ENCODE peak calls at places on chromosomes 2 and 18, in ten cellular contexts. One of them, this sample, is unnamed. For H3K4me1, the result is how much of the 10 kb centered on the place peaks cover.

GRCh38 chr2:70087703-70088507 is 628 bp downstream of the PCBP1 start:
- DNase-seq in trophoblast cell: peak
- DNase-seq in sigmoid colon: peak
- DNase-seq in GM23338: peak
- DNase-seq in ovary: peak
- DNase-seq in keratinocyte: peak
- DNase-seq in endothelial cell of umbilical vein: peak
- DNase-seq in spleen: peak
- DNase-seq in right cardiac atrium: peak
- DNase-seq in A549: peak
- DNase-seq in this sample: peak

GRCh38 chr2:216799873-216800421 is 59.9 kb downstream of the TNP1 start:
- DNase-seq in trophoblast cell: no peak
- DNase-seq in sigmoid colon: peak
- DNase-seq in GM23338: no peak
- DNase-seq in ovary: no peak
- DNase-seq in keratinocyte: no peak
- DNase-seq in endothelial cell of umbilical vein: no peak
- DNase-seq in spleen: no peak
- DNase-seq in right cardiac atrium: no peak
- DNase-seq in A549: no peak
- DNase-seq in this sample: no peak

GRCh38 chr2:24816884-24817283 is 23.7 kb downstream of the CENPO start:
- DNase-seq in trophoblast cell: no peak
- DNase-seq in sigmoid colon: no peak
- DNase-seq in GM23338: no peak
- DNase-seq in ovary: no peak
- DNase-seq in keratinocyte: no peak
- DNase-seq in endothelial cell of umbilical vein: peak
- DNase-seq in spleen: no peak
- DNase-seq in right cardiac atrium: no peak
- DNase-seq in A549: no peak
- DNase-seq in this sample: peak

GRCh38 chr18:58887613-58887963 is 22.9 kb downstream of the ZNF532 start:
- DNase-seq in trophoblast cell: peak
- DNase-seq in sigmoid colon: peak
- DNase-seq in GM23338: no peak
- DNase-seq in ovary: peak
- DNase-seq in keratinocyte: no peak
- DNase-seq in endothelial cell of umbilical vein: peak
- DNase-seq in spleen: peak
- DNase-seq in right cardiac atrium: peak
- DNase-seq in A549: no peak
- DNase-seq in this sample: peak

GRCh38 chr2:237686659-237687136 is 59.3 kb downstream of the LRRFIP1 start:
- DNase-seq in trophoblast cell: peak
- DNase-seq in sigmoid colon: peak
- DNase-seq in GM23338: peak
- DNase-seq in ovary: no peak
- DNase-seq in keratinocyte: no peak
- DNase-seq in endothelial cell of umbilical vein: peak
- DNase-seq in spleen: peak
- DNase-seq in right cardiac atrium: no peak
- DNase-seq in A549: peak
- DNase-seq in this sample: no peak

GRCh38 chr2:75464348-75464946 is 96.3 kb downstream of the EVA1A start:
- DNase-seq in trophoblast cell: no peak
- DNase-seq in sigmoid colon: no peak
- DNase-seq in GM23338: no peak
- DNase-seq in ovary: no peak
- DNase-seq in keratinocyte: no peak
- DNase-seq in endothelial cell of umbilical vein: peak
- DNase-seq in spleen: no peak
- DNase-seq in right cardiac atrium: no peak
- DNase-seq in A549: peak
- DNase-seq in this sample: peak

GRCh38 chr2:152037711-152038110 is 61.1 kb downstream of the CACNB4 start:
- DNase-seq in trophoblast cell: no peak
- DNase-seq in sigmoid colon: peak
- DNase-seq in GM23338: no peak
- DNase-seq in ovary: peak
- DNase-seq in keratinocyte: no peak
- DNase-seq in endothelial cell of umbilical vein: no peak
- DNase-seq in spleen: no peak
- DNase-seq in right cardiac atrium: peak
- DNase-seq in A549: no peak
- DNase-seq in this sample: peak

GRCh38 chr18:76519156-76519549 is 24.1 kb upstream of the ZNF516 start:
- DNase-seq in trophoblast cell: no peak
- DNase-seq in sigmoid colon: no peak
- DNase-seq in GM23338: peak
- DNase-seq in ovary: no peak
- DNase-seq in keratinocyte: no peak
- DNase-seq in endothelial cell of umbilical vein: peak
- DNase-seq in spleen: no peak
- DNase-seq in right cardiac atrium: no peak
- DNase-seq in A549: no peak
- DNase-seq in this sample: peak

GRCh38 chr2:237201461-237202287 is 116.0 kb downstream of the COPS8 start:
- DNase-seq in trophoblast cell: peak
- DNase-seq in sigmoid colon: peak
- DNase-seq in GM23338: no peak
- DNase-seq in ovary: no peak
- DNase-seq in keratinocyte: no peak
- DNase-seq in endothelial cell of umbilical vein: no peak
- DNase-seq in spleen: no peak
- DNase-seq in right cardiac atrium: peak
- DNase-seq in A549: peak
- DNase-seq in this sample: peak

GRCh38 chr2:134189009-134189717 is 64.7 kb upstream of the MGAT5 start:
- DNase-seq in trophoblast cell: no peak
- DNase-seq in sigmoid colon: no peak
- DNase-seq in GM23338: no peak
- DNase-seq in ovary: no peak
- DNase-seq in keratinocyte: no peak
- DNase-seq in endothelial cell of umbilical vein: no peak
- DNase-seq in spleen: no peak
- DNase-seq in right cardiac atrium: no peak
- DNase-seq in A549: peak
- DNase-seq in this sample: no peak

GRCh38 chr2:85706604-85707296 is 12.6 kb downstream of the GNLY start:
- DNase-seq in trophoblast cell: no peak
- DNase-seq in sigmoid colon: peak
- DNase-seq in GM23338: no peak
- DNase-seq in ovary: no peak
- DNase-seq in keratinocyte: no peak
- DNase-seq in endothelial cell of umbilical vein: no peak
- DNase-seq in spleen: no peak
- DNase-seq in right cardiac atrium: peak
- DNase-seq in A549: no peak
- DNase-seq in this sample: no peak
- H3K4me1 ChIP-seq in trophoblast cell: under half
- H3K4me1 ChIP-seq in sigmoid colon: under half
- H3K4me1 ChIP-seq in GM23338: under half
- H3K4me1 ChIP-seq in ovary: under half
- H3K4me1 ChIP-seq in keratinocyte: under half
- H3K4me1 ChIP-seq in endothelial cell of umbilical vein: under half
- H3K4me1 ChIP-seq in spleen: under half
- H3K4me1 ChIP-seq in right cardiac atrium: under half
- H3K4me1 ChIP-seq in A549: half or more
- H3K4me1 ChIP-seq in this sample: under half

DNA sequence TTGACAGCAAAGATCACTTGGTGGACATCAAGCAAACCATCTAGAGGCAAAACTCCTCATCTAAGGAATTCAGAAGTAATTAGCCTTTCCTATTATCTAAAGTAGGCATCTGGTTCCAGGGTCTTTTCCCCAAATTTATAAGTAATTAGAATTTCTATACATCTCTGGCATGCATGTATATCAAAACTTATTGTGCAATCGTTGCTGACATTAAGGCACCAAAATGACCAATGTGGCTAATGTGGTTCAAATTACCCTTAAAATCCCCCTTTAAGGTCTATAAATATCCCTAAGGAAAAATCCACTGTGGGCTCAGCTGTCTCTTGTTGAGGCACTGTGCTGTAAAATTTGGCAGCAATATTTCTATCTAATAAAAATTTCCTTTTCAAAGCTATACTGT is 695.9 kb upstream of the LRRTM4 start:
- DNase-seq in trophoblast cell: no peak
- DNase-seq in sigmoid colon: no peak
- DNase-seq in GM23338: no peak
- DNase-seq in ovary: no peak
- DNase-seq in keratinocyte: no peak
- DNase-seq in endothelial cell of umbilical vein: no peak
- DNase-seq in spleen: no peak
- DNase-seq in right cardiac atrium: no peak
- DNase-seq in A549: no peak
- DNase-seq in this sample: no peak
- H3K4me3 ChIP-seq in trophoblast cell: no peak
- H3K4me3 ChIP-seq in sigmoid colon: no peak
- H3K4me3 ChIP-seq in GM23338: no peak
- H3K4me3 ChIP-seq in ovary: no peak
- H3K4me3 ChIP-seq in keratinocyte: no peak
- H3K4me3 ChIP-seq in endothelial cell of umbilical vein: no peak
- H3K4me3 ChIP-seq in spleen: no peak
- H3K4me3 ChIP-seq in right cardiac atrium: no peak
- H3K4me3 ChIP-seq in A549: no peak
- H3K4me3 ChIP-seq in this sample: no peak

GRCh38 chr18:74916773-74917393 is 292.1 kb downstream of the PTGR3 start:
- DNase-seq in trophoblast cell: no peak
- DNase-seq in sigmoid colon: no peak
- DNase-seq in GM23338: no peak
- DNase-seq in ovary: no peak
- DNase-seq in keratinocyte: no peak
- DNase-seq in endothelial cell of umbilical vein: no peak
- DNase-seq in spleen: no peak
- DNase-seq in right cardiac atrium: no peak
- DNase-seq in A549: no peak
- DNase-seq in this sample: no peak

GRCh38 chr18:74918276-74918675 is 290.7 kb downstream of the PTGR3 start:
- DNase-seq in trophoblast cell: no peak
- DNase-seq in sigmoid colon: no peak
- DNase-seq in GM23338: no peak
- DNase-seq in ovary: no peak
- DNase-seq in keratinocyte: no peak
- DNase-seq in endothelial cell of umbilical vein: no peak
- DNase-seq in spleen: no peak
- DNase-seq in right cardiac atrium: no peak
- DNase-seq in A549: no peak
- DNase-seq in this sample: no peak

DNA sequence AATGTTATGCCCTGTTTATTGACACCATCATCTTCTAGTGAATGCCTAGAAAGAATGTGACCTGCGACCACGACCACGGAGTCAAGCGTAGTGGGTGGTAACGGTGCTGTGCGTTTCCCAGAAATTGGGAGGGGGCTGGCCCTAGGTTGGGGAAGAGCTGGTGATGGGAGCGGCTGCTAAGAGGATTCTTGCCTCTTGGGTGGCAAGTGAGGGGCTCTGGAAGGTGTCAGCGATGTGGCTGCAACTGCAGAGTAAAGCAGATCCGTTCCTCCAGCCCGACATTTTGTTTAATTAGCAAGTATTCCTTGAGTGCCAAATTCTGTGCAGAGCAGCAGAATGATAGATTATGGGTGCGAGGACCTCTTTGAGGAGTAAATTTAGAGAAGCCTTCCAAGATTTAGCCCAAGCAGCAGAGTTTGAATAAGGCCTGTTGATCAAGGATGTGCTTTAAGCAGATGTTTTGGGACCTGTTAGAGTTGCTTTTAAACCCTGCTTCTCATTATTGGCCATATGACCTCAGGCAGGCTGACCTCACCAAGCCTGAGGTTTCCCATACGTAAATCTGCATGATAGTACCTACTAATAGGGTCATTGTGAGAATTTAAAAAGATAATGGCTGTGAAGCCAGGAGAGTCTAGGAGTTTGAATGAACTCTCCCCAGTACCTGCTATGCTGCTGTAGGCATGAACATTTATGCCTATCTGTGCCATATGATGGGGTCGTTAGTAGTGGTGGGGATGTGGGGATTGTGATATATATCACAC is 287.7 kb downstream of the PTGR3 start:
- DNase-seq in trophoblast cell: no peak
- DNase-seq in sigmoid colon: no peak
- DNase-seq in GM23338: peak
- DNase-seq in ovary: no peak
- DNase-seq in keratinocyte: no peak
- DNase-seq in endothelial cell of umbilical vein: no peak
- DNase-seq in spleen: no peak
- DNase-seq in right cardiac atrium: no peak
- DNase-seq in A549: no peak
- DNase-seq in this sample: peak
- H3K27ac ChIP-seq in trophoblast cell: no peak
- H3K27ac ChIP-seq in sigmoid colon: no peak
- H3K27ac ChIP-seq in GM23338: peak
- H3K27ac ChIP-seq in ovary: no peak
- H3K27ac ChIP-seq in keratinocyte: no peak
- H3K27ac ChIP-seq in endothelial cell of umbilical vein: no peak
- H3K27ac ChIP-seq in spleen: no peak
- H3K27ac ChIP-seq in right cardiac atrium: no peak
- H3K27ac ChIP-seq in A549: no peak
- H3K27ac ChIP-seq in this sample: no peak

GRCh38 chr2:15937882-15938802 is 2.2 kb upstream of the MYCN start:
- DNase-seq in trophoblast cell: no peak
- DNase-seq in sigmoid colon: no peak
- DNase-seq in GM23338: no peak
- DNase-seq in ovary: no peak
- DNase-seq in keratinocyte: no peak
- DNase-seq in endothelial cell of umbilical vein: no peak
- DNase-seq in spleen: no peak
- DNase-seq in right cardiac atrium: no peak
- DNase-seq in A549: no peak
- DNase-seq in this sample: peak

GRCh38 chr2:15938803-15939555 is 1.4 kb upstream of the MYCN start:
- DNase-seq in trophoblast cell: no peak
- DNase-seq in sigmoid colon: no peak
- DNase-seq in GM23338: peak
- DNase-seq in ovary: no peak
- DNase-seq in keratinocyte: no peak
- DNase-seq in endothelial cell of umbilical vein: no peak
- DNase-seq in spleen: no peak
- DNase-seq in right cardiac atrium: no peak
- DNase-seq in A549: no peak
- DNase-seq in this sample: peak

GRCh38 chr2:15939854-15940660 is at the start of gene MYCN:
- DNase-seq in trophoblast cell: peak
- DNase-seq in sigmoid colon: no peak
- DNase-seq in GM23338: peak
- DNase-seq in ovary: peak
- DNase-seq in keratinocyte: no peak
- DNase-seq in endothelial cell of umbilical vein: peak
- DNase-seq in spleen: no peak
- DNase-seq in right cardiac atrium: peak
- DNase-seq in A549: peak
- DNase-seq in this sample: peak

GRCh38 chr2:15940661-15941482 is 522 bp downstream of the MYCN start:
- DNase-seq in trophoblast cell: peak
- DNase-seq in sigmoid colon: no peak
- DNase-seq in GM23338: peak
- DNase-seq in ovary: peak
- DNase-seq in keratinocyte: no peak
- DNase-seq in endothelial cell of umbilical vein: peak
- DNase-seq in spleen: no peak
- DNase-seq in right cardiac atrium: no peak
- DNase-seq in A549: peak
- DNase-seq in this sample: no peak

GRCh38 chr2:15939556-15939853 is 845 bp upstream of the MYCN start:
- DNase-seq in trophoblast cell: peak
- DNase-seq in sigmoid colon: peak
- DNase-seq in GM23338: no peak
- DNase-seq in ovary: peak
- DNase-seq in keratinocyte: no peak
- DNase-seq in endothelial cell of umbilical vein: no peak
- DNase-seq in spleen: peak
- DNase-seq in right cardiac atrium: peak
- DNase-seq in A549: no peak
- DNase-seq in this sample: no peak
- H3K4me1 ChIP-seq in trophoblast cell: under half
- H3K4me1 ChIP-seq in sigmoid colon: under half
- H3K4me1 ChIP-seq in GM23338: half or more
- H3K4me1 ChIP-seq in ovary: under half
- H3K4me1 ChIP-seq in keratinocyte: under half
- H3K4me1 ChIP-seq in endothelial cell of umbilical vein: under half
- H3K4me1 ChIP-seq in spleen: under half
- H3K4me1 ChIP-seq in right cardiac atrium: under half
- H3K4me1 ChIP-seq in A549: under half
- H3K4me1 ChIP-seq in this sample: under half